ENCODE peak calls at places on chromosome 2, in nine cellular contexts. One of them, this sample, is unnamed.

GRCh38 chr2:143513081-143513480 is 383.9 kb downstream of the ARHGAP15 start:
- DNase-seq in ovary: peak; percentile 36
- DNase-seq in lower leg skin: peak; percentile 46
- DNase-seq in A549: peak; percentile 36
- DNase-seq in stomach: no peak
- DNase-seq in Peyer's patch: no peak
- DNase-seq in tibial nerve: no peak
- DNase-seq in transverse colon: no peak
- DNase-seq in NB4: peak; percentile 56
- DNase-seq in this sample: peak; percentile 62

GRCh38 chr2:25587361-25587760 is 86.0 kb downstream of the DTNB start:
- DNase-seq in ovary: no peak
- DNase-seq in lower leg skin: no peak
- DNase-seq in A549: no peak
- DNase-seq in stomach: no peak
- DNase-seq in Peyer's patch: no peak
- DNase-seq in tibial nerve: no peak
- DNase-seq in transverse colon: no peak
- DNase-seq in NB4: peak; percentile 36
- DNase-seq in this sample: no peak

GRCh38 chr2:29166237-29166630 is 51.0 kb downstream of the CLIP4 start:
- DNase-seq in ovary: no peak
- DNase-seq in lower leg skin: no peak
- DNase-seq in A549: no peak
- DNase-seq in stomach: no peak
- DNase-seq in Peyer's patch: no peak
- DNase-seq in tibial nerve: no peak
- DNase-seq in transverse colon: no peak
- DNase-seq in NB4: no peak
- DNase-seq in this sample: no peak

GRCh38 chr2:44844651-44845270 is 96.7 kb upstream of the SIX3 start:
- DNase-seq in ovary: no peak
- DNase-seq in lower leg skin: no peak
- DNase-seq in A549: no peak
- DNase-seq in stomach: no peak
- DNase-seq in Peyer's patch: no peak
- DNase-seq in tibial nerve: no peak
- DNase-seq in transverse colon: no peak
- DNase-seq in NB4: peak; percentile 23
- DNase-seq in this sample: no peak

GRCh38 chr2:128606837-128607236 is 288.2 kb upstream of the HS6ST1 start:
- DNase-seq in ovary: no peak
- DNase-seq in lower leg skin: no peak
- DNase-seq in A549: no peak
- DNase-seq in stomach: no peak
- DNase-seq in Peyer's patch: peak; percentile 34
- DNase-seq in tibial nerve: peak; percentile 7
- DNase-seq in transverse colon: no peak
- DNase-seq in NB4: no peak
- DNase-seq in this sample: no peak

GRCh38 chr2:109284816-109285215 is 155.8 kb downstream of the SH3RF3 start:
- DNase-seq in ovary: no peak
- DNase-seq in lower leg skin: peak; percentile 32
- DNase-seq in A549: no peak
- DNase-seq in stomach: no peak
- DNase-seq in Peyer's patch: no peak
- DNase-seq in tibial nerve: no peak
- DNase-seq in transverse colon: no peak
- DNase-seq in NB4: no peak
- DNase-seq in this sample: no peak

GRCh38 chr2:227079726-227080125 is 84.3 kb downstream of the COL4A4 start:
- DNase-seq in ovary: no peak
- DNase-seq in lower leg skin: no peak
- DNase-seq in A549: no peak
- DNase-seq in stomach: no peak
- DNase-seq in Peyer's patch: no peak
- DNase-seq in tibial nerve: no peak
- DNase-seq in transverse colon: no peak
- DNase-seq in NB4: no peak
- DNase-seq in this sample: no peak

GRCh38 chr2:220504890-220505564 is 877.6 kb downstream of the SLC4A3 start:
- DNase-seq in ovary: no peak
- DNase-seq in lower leg skin: no peak
- DNase-seq in A549: peak; percentile 39
- DNase-seq in stomach: no peak
- DNase-seq in Peyer's patch: no peak
- DNase-seq in tibial nerve: no peak
- DNase-seq in transverse colon: no peak
- DNase-seq in NB4: no peak
- DNase-seq in this sample: no peak

GRCh38 chr2:208713066-208713465 is 306.5 kb downstream of the PTH2R start:
- DNase-seq in ovary: no peak
- DNase-seq in lower leg skin: no peak
- DNase-seq in A549: no peak
- DNase-seq in stomach: no peak
- DNase-seq in Peyer's patch: no peak
- DNase-seq in tibial nerve: no peak
- DNase-seq in transverse colon: no peak
- DNase-seq in NB4: peak; percentile 5
- DNase-seq in this sample: no peak

DNA sequence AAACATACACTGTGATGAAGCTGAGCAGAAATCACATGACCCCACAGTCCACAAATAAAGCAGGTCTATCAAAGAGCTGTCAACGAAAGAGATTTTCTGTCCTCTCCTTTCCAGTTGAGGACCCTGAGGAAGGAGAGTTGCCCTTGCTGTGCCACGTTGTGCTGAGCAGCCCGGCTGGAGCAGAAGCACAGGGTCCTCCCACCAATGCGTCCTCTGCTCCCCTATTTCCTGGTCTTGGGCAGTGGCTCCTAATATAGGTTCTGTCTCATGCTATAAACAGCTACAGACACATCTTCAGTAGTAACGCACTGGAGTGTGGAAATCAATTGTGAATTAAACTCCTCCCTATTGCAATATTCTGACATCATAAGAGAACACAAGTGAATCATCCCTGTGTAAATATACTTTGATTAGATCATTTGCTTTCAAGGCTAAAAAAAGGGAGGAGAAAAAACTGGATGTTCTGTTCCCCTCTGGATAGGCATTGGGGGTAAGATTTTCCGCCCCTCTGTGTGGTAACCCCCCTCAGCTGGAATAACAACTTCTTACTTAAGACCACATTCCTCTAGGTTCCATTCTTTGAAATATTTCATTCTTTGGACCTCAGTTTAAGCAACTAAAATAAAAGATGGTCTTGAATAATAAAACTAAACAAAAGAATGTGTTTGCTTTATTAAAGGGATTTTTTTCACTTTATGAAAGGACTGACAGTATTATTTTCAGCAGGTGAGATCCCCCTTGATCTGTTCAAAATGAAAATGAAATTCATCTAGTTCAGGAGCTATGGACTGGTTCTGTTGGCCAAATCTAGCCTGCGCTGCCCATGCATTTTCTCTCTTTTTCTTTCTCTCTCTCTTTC is 8.3 kb upstream of the RHOB start:
- DNase-seq in ovary: no peak
- DNase-seq in lower leg skin: no peak
- DNase-seq in A549: peak; percentile 91
- DNase-seq in stomach: no peak
- DNase-seq in Peyer's patch: no peak
- DNase-seq in tibial nerve: peak; percentile 39
- DNase-seq in transverse colon: peak; percentile 57
- DNase-seq in NB4: peak; percentile 87
- DNase-seq in this sample: no peak
- TF ChIP-seq POLR2A in ovary: peak; percentile 50
- TF ChIP-seq POLR2A in lower leg skin: no peak
- TF ChIP-seq POLR2A in A549: no peak
- TF ChIP-seq POLR2A in stomach: no peak
- TF ChIP-seq POLR2A in Peyer's patch: peak; percentile 80
- TF ChIP-seq POLR2A in tibial nerve: peak; percentile 78
- TF ChIP-seq POLR2A in transverse colon: peak; percentile 78
- TF ChIP-seq POLR2A in NB4: no peak
- TF ChIP-seq POLR2A in this sample: no peak

GRCh38 chr2:152418688-152419087 is 83.7 kb downstream of the FMNL2 start:
- DNase-seq in ovary: no peak
- DNase-seq in lower leg skin: no peak
- DNase-seq in A549: no peak
- DNase-seq in stomach: no peak
- DNase-seq in Peyer's patch: no peak
- DNase-seq in tibial nerve: no peak
- DNase-seq in transverse colon: no peak
- DNase-seq in NB4: no peak
- DNase-seq in this sample: no peak

GRCh38 chr2:152420923-152421322 is 85.9 kb downstream of the FMNL2 start:
- DNase-seq in ovary: no peak
- DNase-seq in lower leg skin: no peak
- DNase-seq in A549: no peak
- DNase-seq in stomach: no peak
- DNase-seq in Peyer's patch: no peak
- DNase-seq in tibial nerve: no peak
- DNase-seq in transverse colon: no peak
- DNase-seq in NB4: no peak
- DNase-seq in this sample: no peak

GRCh38 chr2:152419944-152420813 is 85.2 kb downstream of the FMNL2 start:
- DNase-seq in ovary: no peak
- DNase-seq in lower leg skin: no peak
- DNase-seq in A549: no peak
- DNase-seq in stomach: no peak
- DNase-seq in Peyer's patch: no peak
- DNase-seq in tibial nerve: no peak
- DNase-seq in transverse colon: no peak
- DNase-seq in NB4: no peak
- DNase-seq in this sample: peak; percentile 54

GRCh38 chr2:152423684-152424083 is 88.7 kb downstream of the FMNL2 start:
- DNase-seq in ovary: no peak
- DNase-seq in lower leg skin: no peak
- DNase-seq in A549: no peak
- DNase-seq in stomach: no peak
- DNase-seq in Peyer's patch: no peak
- DNase-seq in tibial nerve: no peak
- DNase-seq in transverse colon: no peak
- DNase-seq in NB4: no peak
- DNase-seq in this sample: no peak

GRCh38 chr2:152421521-152422367 is 86.8 kb downstream of the FMNL2 start:
- DNase-seq in ovary: peak; percentile 33
- DNase-seq in lower leg skin: peak; percentile 78
- DNase-seq in A549: peak; percentile 92
- DNase-seq in stomach: peak; percentile 42
- DNase-seq in Peyer's patch: no peak
- DNase-seq in tibial nerve: no peak
- DNase-seq in transverse colon: peak; percentile 48
- DNase-seq in NB4: peak; percentile 91
- DNase-seq in this sample: peak; percentile 82
- TF ChIP-seq POLR2A in ovary: no peak
- TF ChIP-seq POLR2A in lower leg skin: no peak
- TF ChIP-seq POLR2A in A549: no peak
- TF ChIP-seq POLR2A in stomach: no peak
- TF ChIP-seq POLR2A in Peyer's patch: no peak
- TF ChIP-seq POLR2A in tibial nerve: no peak
- TF ChIP-seq POLR2A in transverse colon: no peak
- TF ChIP-seq POLR2A in NB4: no peak
- TF ChIP-seq POLR2A in this sample: peak; percentile 29

GRCh38 chr2:127124426-127124825 is 17.5 kb upstream of the BIN1 start:
- DNase-seq in ovary: no peak
- DNase-seq in lower leg skin: no peak
- DNase-seq in A549: no peak
- DNase-seq in stomach: no peak
- DNase-seq in Peyer's patch: no peak
- DNase-seq in tibial nerve: no peak
- DNase-seq in transverse colon: no peak
- DNase-seq in NB4: no peak
- DNase-seq in this sample: no peak

GRCh38 chr2:127133793-127134192 is 26.8 kb upstream of the BIN1 start:
- DNase-seq in ovary: no peak
- DNase-seq in lower leg skin: no peak
- DNase-seq in A549: no peak
- DNase-seq in stomach: no peak
- DNase-seq in Peyer's patch: no peak
- DNase-seq in tibial nerve: no peak
- DNase-seq in transverse colon: no peak
- DNase-seq in NB4: no peak
- DNase-seq in this sample: no peak

GRCh38 chr2:127125821-127126220 is 18.9 kb upstream of the BIN1 start:
- DNase-seq in ovary: no peak
- DNase-seq in lower leg skin: no peak
- DNase-seq in A549: no peak
- DNase-seq in stomach: no peak
- DNase-seq in Peyer's patch: no peak
- DNase-seq in tibial nerve: no peak
- DNase-seq in transverse colon: no peak
- DNase-seq in NB4: no peak
- DNase-seq in this sample: no peak

GRCh38 chr2:127130421-127130820 is 23.5 kb upstream of the BIN1 start:
- DNase-seq in ovary: no peak
- DNase-seq in lower leg skin: no peak
- DNase-seq in A549: no peak
- DNase-seq in stomach: no peak
- DNase-seq in Peyer's patch: no peak
- DNase-seq in tibial nerve: no peak
- DNase-seq in transverse colon: no peak
- DNase-seq in NB4: no peak
- DNase-seq in this sample: no peak

DNA sequence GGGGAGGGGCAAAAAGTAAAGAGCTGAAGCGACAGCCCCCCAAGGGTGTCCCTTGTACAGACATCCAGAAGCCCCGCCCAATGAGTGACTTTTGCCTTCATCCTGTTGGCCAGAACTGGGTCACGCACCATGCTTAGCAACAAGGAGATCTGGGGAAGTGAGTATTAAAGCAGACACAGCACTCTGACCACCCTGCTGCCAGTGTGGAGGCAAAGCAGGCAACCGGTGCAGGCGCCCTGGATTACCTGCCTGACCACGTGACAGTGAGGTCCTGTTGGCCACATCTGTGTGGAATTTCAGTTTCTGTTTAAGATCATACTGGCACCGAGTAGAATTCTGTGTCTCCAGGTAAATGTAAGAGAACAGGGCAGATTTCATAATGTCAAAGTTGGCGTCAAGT is 21.6 kb upstream of the BIN1 start:
- DNase-seq in ovary: no peak
- DNase-seq in lower leg skin: no peak
- DNase-seq in A549: no peak
- DNase-seq in stomach: peak; percentile 79
- DNase-seq in Peyer's patch: peak; percentile 72
- DNase-seq in tibial nerve: no peak
- DNase-seq in transverse colon: peak; percentile 78
- DNase-seq in NB4: no peak
- DNase-seq in this sample: no peak
- TF ChIP-seq POLR2A in ovary: no peak
- TF ChIP-seq POLR2A in lower leg skin: no peak
- TF ChIP-seq POLR2A in A549: no peak
- TF ChIP-seq POLR2A in stomach: no peak
- TF ChIP-seq POLR2A in Peyer's patch: no peak
- TF ChIP-seq POLR2A in tibial nerve: no peak
- TF ChIP-seq POLR2A in transverse colon: no peak
- TF ChIP-seq POLR2A in NB4: no peak
- TF ChIP-seq POLR2A in this sample: no peak

DNA sequence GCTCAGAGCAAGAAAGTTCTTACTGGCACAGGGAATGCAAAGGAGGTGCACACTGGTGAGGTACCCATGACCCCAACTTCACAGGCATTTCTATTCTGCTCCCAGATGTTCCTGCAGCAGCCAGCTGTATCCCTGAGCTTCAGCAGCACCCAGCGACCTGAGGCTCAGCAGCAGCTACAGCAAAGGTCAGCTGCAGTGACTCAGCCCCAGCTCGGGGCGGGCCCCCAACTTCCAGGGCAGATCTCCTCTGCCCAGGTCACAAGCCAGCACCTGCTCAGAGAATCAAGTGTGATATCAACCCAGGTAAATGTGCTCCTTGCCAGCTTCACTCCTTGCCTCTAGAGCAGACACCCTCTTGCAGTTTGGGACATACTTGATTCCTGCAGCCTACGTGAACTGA is 14.1 kb upstream of the RPL31 start:
- DNase-seq in ovary: no peak
- DNase-seq in lower leg skin: no peak
- DNase-seq in A549: no peak
- DNase-seq in stomach: no peak
- DNase-seq in Peyer's patch: no peak
- DNase-seq in tibial nerve: no peak
- DNase-seq in transverse colon: no peak
- DNase-seq in NB4: no peak
- DNase-seq in this sample: no peak
- TF ChIP-seq POLR2A in ovary: no peak
- TF ChIP-seq POLR2A in lower leg skin: no peak
- TF ChIP-seq POLR2A in A549: no peak
- TF ChIP-seq POLR2A in stomach: no peak
- TF ChIP-seq POLR2A in Peyer's patch: no peak
- TF ChIP-seq POLR2A in tibial nerve: no peak
- TF ChIP-seq POLR2A in transverse colon: no peak
- TF ChIP-seq POLR2A in NB4: no peak
- TF ChIP-seq POLR2A in this sample: no peak

This sample was measured in erythroblast.